ENCODE peak calls at places on chromosomes 12 and 14, in ten cellular contexts. P, B, D, E, L, T, C, S, A and U are unnamed samples.

GRCh38 chr12:16449459-16449858 is 102.0 kb downstream of the MGST1 start:
- DNase-seq in A (no peak), B (no peak), P (no peak), L (no peak), D (no peak), E (no peak), T (no peak), C (no peak), S (no peak), U (no peak)

GRCh38 chr12:132524405-132524804 is 34.5 kb downstream of the FBRSL1 start:
- DNase-seq in P (no peak), E (no peak), A (peak), T (no peak), D (peak), S (peak), B (no peak), L (no peak), C (no peak), U (peak)

GRCh38 chr14:22977684-22978486 is 4.5 kb downstream of the AJUBA start:
- DNase-seq in P (peak), T (peak), L (peak), E (no peak), S (peak), A (peak), B (peak), D (peak), C (no peak), U (peak)

GRCh38 chr14:58362798-58363412 is 32.8 kb upstream of the TOMM20L start:
- DNase-seq in T (no peak), A (no peak), S (peak), E (peak), P (peak), L (no peak), D (no peak), C (peak), B (no peak), U (no peak)

GRCh38 chr14:91867316-91867988 is at the start of gene TC2N:
- DNase-seq in A (no peak), C (no peak), T (no peak), D (no peak), E (no peak), L (no peak), S (no peak), P (no peak), B (no peak), U (no peak)

GRCh38 chr12:1916396-1917171 is 1.9 kb downstream of the CACNA2D4 start:
- DNase-seq in L (peak), B (peak), A (peak), P (no peak), S (no peak), T (peak), C (peak), E (no peak), D (no peak), U (peak)

GRCh38 chr12:49362077-49362476 is 5.2 kb upstream of the SPATS2 start:
- DNase-seq in C (no peak), A (no peak), L (no peak), P (no peak), T (no peak), S (no peak), D (no peak), B (no peak), E (no peak), U (no peak)

GRCh38 chr14:69654109-69654508 is 42.7 kb downstream of the SUSD6 start:
- DNase-seq in B (no peak), L (no peak), A (no peak), E (no peak), S (peak), P (no peak), C (peak), D (no peak), T (no peak), U (no peak)

GRCh38 chr14:91980157-91980556 is 32.7 kb upstream of the FBLN5 start:
- DNase-seq in L (no peak), P (peak), E (peak), C (peak), A (no peak), T (no peak), D (no peak), S (peak), B (no peak), U (no peak)

GRCh38 chr14:74620497-74620921 is 8.5 kb upstream of the LTBP2 start:
- DNase-seq in A (no peak), P (peak), D (no peak), E (peak), S (peak), B (no peak), C (peak), T (no peak), L (no peak), U (no peak)

GRCh38 chr12:69610729-69611128 is at the start of gene LRRC10:
- DNase-seq in P (no peak), T (no peak), C (peak), B (peak), L (no peak), A (no peak), S (no peak), D (no peak), E (no peak), U (no peak)

DNA sequence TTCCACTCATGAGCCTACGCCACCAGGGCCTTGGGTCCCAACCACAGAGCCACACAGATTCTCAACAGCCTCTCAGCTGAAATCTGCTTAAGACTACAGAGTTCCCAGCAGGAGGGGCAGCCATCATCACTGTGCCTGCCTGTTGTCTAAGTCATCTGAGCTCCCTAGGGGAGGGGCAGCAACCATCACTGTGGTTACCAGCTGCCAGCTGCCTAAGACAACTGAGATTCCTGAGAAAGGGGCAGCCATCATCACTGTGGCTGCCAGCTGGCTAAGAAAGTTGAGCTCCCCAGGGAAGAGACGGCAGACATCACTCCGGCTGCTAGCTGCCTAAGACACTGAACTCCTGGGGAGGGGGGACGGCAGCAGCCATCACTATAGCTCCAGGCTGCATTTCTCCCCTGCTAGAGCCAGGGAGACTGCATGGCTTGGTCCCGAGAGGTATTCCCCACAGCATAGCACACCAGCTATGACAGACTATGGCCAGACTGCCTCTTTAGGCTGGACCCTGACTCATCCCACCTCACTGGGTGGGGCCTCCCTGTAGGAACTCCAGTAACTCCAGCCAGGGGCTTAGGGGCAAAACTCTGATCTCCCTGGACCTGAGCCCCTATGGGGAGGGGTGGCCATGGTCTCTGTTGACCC is 37.2 kb upstream of the C14orf132 start:
- DNase-seq in C (no peak), D (no peak), B (no peak), P (no peak), L (no peak), T (no peak), E (no peak), S (no peak), A (no peak), U (no peak)
- TF ChIP-seq POLR2A in C (no peak), D (no peak), B (no peak), P (no peak), L (no peak), T (no peak), E (no peak), S (no peak), A (no peak), U (no peak)

DNA sequence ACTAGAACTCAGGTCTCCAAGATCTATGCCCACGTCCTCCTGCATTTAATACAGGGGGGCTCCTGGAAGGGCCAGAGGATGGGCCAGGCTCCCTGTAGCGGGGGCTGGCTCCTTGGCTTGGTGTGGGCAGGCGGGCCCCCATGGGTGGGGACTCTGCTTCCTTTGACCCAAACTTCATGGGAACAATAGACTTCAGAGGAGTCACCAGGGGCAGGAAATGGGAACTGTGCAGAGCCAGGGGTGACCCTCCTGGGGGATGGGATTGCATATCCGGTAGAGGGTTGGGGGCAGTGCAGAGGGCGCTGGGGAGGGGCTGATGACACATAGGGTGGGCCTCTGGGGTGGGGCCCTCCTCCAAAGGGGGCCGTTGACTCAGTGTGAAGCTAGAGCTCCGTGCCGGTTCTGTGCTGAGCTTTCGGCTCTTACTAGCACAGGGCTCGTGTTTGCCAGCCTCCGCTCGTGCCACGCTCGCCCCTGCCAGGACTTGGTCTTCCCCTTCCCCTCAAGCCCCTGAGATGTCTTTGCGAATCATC is 4.6 kb downstream of the TEAD4 start:
- DNase-seq in S (no peak), A (no peak), D (peak), E (no peak), P (peak), B (peak), C (no peak), L (peak), T (peak), U (no peak)
- H3K27ac ChIP-seq in S (no peak), A (peak), D (peak), E (no peak), P (peak), B (peak), C (no peak), L (no peak), T (peak), U (peak)

DNA sequence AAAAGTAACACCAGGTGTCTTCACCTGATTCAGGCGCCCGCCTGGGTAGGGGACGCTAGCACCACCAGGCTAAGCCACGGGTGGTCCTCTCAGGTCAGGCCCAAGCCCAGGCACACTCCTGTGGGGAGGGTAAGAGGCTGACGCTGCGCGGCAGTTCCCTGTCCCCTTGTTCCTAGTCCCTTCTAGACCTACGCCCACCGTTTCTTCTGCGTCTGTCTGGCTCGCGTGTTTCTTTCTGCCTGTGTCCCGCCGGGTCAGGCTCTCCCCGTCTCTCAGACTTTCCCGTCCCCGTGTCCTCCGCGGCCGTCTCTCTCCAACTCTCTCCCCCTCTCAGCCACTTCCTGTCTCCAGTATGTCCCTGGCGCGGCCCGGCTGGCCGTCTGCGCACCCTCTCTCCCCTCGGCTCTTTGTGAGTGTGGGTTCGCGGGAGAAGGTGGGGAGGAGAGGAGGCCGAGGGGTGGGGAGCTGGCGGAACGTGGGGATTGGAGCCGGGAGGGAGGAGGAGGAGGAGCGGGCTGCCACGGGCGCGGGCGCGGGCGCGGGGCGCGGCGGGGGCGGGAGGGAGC is 3.1 kb upstream of the TNS2 start:
- DNase-seq in A (peak), P (peak), S (peak), D (peak), T (peak), C (no peak), B (peak), E (no peak), L (no peak), U (peak)
- TF ChIP-seq POLR2A in A (peak), P (peak), S (peak), D (no peak), T (peak), C (peak), B (peak), E (peak), L (peak), U (no peak)

GRCh38 chr14:99878563-99878962 is 85.3 kb downstream of the EML1 start:
- DNase-seq in A (peak), P (no peak), T (no peak), C (no peak), B (no peak), E (no peak), L (no peak), S (no peak), D (no peak), U (no peak)

GRCh38 chr14:99875421-99875820 is 82.2 kb downstream of the EML1 start:
- DNase-seq in S (no peak), B (no peak), P (no peak), C (no peak), E (no peak), A (no peak), L (no peak), D (no peak), T (no peak), U (no peak)

GRCh38 chr14:99881011-99881410 is 87.8 kb downstream of the EML1 start:
- DNase-seq in B (no peak), T (peak), C (no peak), E (no peak), P (no peak), A (no peak), D (no peak), S (no peak), L (no peak), U (no peak)

GRCh38 chr14:99876406-99876805 is 83.2 kb downstream of the EML1 start:
- DNase-seq in A (no peak), T (no peak), E (no peak), B (no peak), S (no peak), P (no peak), D (no peak), L (no peak), C (no peak), U (no peak)

DNA sequence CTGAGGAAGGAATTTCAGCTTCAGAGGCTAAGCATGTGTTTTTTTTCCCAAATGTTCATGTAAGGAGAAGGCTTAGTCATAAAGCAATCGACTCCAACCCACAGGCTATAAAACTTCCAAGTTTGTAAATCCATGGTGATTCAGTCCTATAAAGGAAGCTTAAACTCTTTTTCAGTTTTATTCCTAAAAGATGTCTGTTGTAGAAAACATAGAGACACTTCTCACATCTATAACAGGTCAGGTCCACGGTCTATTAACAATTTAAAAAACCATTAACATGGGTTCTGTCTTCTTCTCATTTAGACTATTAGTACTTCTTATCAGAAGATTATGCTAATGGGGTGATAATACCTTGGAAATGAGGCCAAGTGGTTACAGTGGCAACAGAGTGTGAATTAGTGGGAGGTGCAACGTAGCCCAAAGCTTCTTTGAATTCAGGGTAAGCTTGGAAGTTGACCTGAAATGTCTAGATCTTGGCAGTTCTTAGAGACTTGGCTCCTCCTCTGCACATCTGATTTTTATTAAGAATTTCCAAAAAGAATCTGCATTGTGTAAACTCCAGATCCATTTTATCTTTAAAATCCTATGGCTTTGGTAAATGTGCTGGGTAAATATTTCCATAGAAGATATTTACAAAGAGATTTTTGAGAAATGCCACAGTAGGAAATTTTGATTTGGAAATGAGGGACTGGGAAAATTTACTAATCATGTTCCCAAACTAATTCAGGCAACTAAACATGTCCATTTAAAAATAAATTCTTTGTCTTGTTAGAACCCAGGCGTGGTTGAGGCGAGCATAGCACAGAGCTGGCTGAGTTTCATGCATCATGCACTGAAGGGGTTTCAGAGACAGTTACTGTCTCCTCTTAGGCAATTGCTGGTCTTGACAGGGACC is 86.4 kb downstream of the EML1 start:
- DNase-seq in A (no peak), T (peak), C (no peak), D (no peak), B (no peak), L (no peak), P (no peak), S (no peak), E (no peak), U (no peak)
- H3K27ac ChIP-seq in A (peak), T (peak), C (no peak), D (no peak), B (no peak), L (no peak), P (no peak), S (no peak), E (no peak), U (peak)